ENCODE peak calls at places on chromosomes 11 and 22, in five cellular contexts. F is spleen, M is fibroblast of lung, A is esophagus muscularis mucosa, Z is psoas muscle. C is an unnamed sample.

GRCh38 chr22:29268511-29269229 is 602 bp downstream of the EWSR1 start:
- DNase-seq in F (no peak), Z (peak; percentile 89), A (no peak), M (peak; percentile 78), C (peak; percentile 60)

GRCh38 chr11:86416494-86416893 is 41.8 kb downstream of the CCDC81 start:
- DNase-seq in Z (no peak), F (no peak), M (no peak), A (no peak), C (no peak)

GRCh38 chr22:46090051-46090591 is 60.2 kb upstream of the PPARA start:
- DNase-seq in F (peak; percentile 76), M (no peak), A (no peak), Z (peak; percentile 90), C (peak; percentile 42)

GRCh38 chr11:88169481-88169880 is 5.8 kb downstream of the RAB38 start:
- DNase-seq in Z (no peak), A (no peak), M (peak; percentile 27), F (no peak), C (no peak)

GRCh38 chr22:31346255-31346732 is at the start of gene PATZ1:
- DNase-seq in Z (peak; percentile 86), M (peak; percentile 88), A (no peak), F (peak; percentile 93), C (peak; percentile 85)

GRCh38 chr11:17552392-17553248 is 5.6 kb downstream of the OTOG start:
- DNase-seq in A (no peak), Z (no peak), F (peak; percentile 65), M (no peak), C (peak; percentile 39)

GRCh38 chr11:112118176-112118575 is 31.5 kb downstream of the SDHD start:
- DNase-seq in Z (no peak), M (no peak), A (no peak), F (no peak), C (no peak)

GRCh38 chr11:36817336-36817965 is 219.4 kb upstream of the RAG2 start:
- DNase-seq in F (no peak), M (peak; percentile 24), A (no peak), Z (no peak), C (no peak)

GRCh38 chr22:42368379-42369249 is 63.6 kb downstream of the NFAM1 start:
- DNase-seq in Z (no peak), M (no peak), A (no peak), F (peak; percentile 89), C (peak; percentile 70)

GRCh38 chr11:34262601-34263081 is 95.2 kb downstream of the ABTB2 start:
- DNase-seq in F (no peak), A (no peak), M (no peak), Z (no peak), C (no peak)

GRCh38 chr11:96869207-96869606 is 479.4 kb downstream of the JRKL start:
- DNase-seq in M (peak; percentile 66), Z (no peak), F (no peak), A (no peak), C (no peak)

GRCh38 chr11:48018561-48019229 is 38.3 kb downstream of the PTPRJ start:
- DNase-seq in F (peak; percentile 72), Z (no peak), M (no peak), A (no peak), C (no peak)

GRCh38 chr22:34508797-34509196 is 557.2 kb upstream of the ISX start:
- DNase-seq in A (peak; percentile 57), Z (no peak), M (no peak), F (no peak), C (no peak)

GRCh38 chr22:50306753-50307749 is at the start of gene PLXNB2:
- DNase-seq in F (no peak), M (peak; percentile 87), Z (peak; percentile 88), A (no peak), C (peak; percentile 82)

GRCh38 chr11:34208266-34209135 is 103.1 kb downstream of the NAT10 start:
- DNase-seq in M (no peak), F (no peak), Z (no peak), A (no peak), C (no peak)

GRCh38 chr11:118109231-118109630 is 22.5 kb upstream of the SMIM35 start:
- DNase-seq in Z (peak; percentile 65), M (no peak), F (no peak), A (no peak), C (no peak)

GRCh38 chr11:58900479-58901420 is 38.5 kb upstream of the GLYATL1 start:
- DNase-seq in Z (peak; percentile 78), M (peak; percentile 90), F (peak; percentile 78), A (no peak), C (no peak)

GRCh38 chr11:31870609-31871309 is 59.6 kb upstream of the PAX6 start:
- DNase-seq in M (peak; percentile 50), F (no peak), Z (peak; percentile 53), A (no peak), C (no peak)

GRCh38 chr22:41621099-41621910 is at the start of gene XRCC6:
- DNase-seq in A (peak; percentile 100), F (peak; percentile 91), M (peak; percentile 100), Z (peak; percentile 100), C (peak; percentile 100)

GRCh38 chr11:24963879-24964278 is 467.0 kb downstream of the LUZP2 start:
- DNase-seq in A (no peak), M (peak; percentile 31), Z (no peak), F (no peak), C (no peak)

GRCh38 chr11:13114566-13115465 is 105.7 kb downstream of the RASSF10 start:
- DNase-seq in M (no peak), Z (no peak), A (peak; percentile 78), F (no peak), C (no peak)

GRCh38 chr11:95693298-95693697 is 96.3 kb downstream of the FAM76B start:
- DNase-seq in M (no peak), Z (no peak), F (no peak), A (no peak), C (no peak)

GRCh38 chr11:101880208-101880607 is 34.6 kb upstream of the CEP126 start:
- DNase-seq in A (no peak), M (peak; percentile 82), F (no peak), Z (no peak), C (no peak)

GRCh38 chr11:22991196-22991595 is 130.9 kb upstream of the CCDC179 start:
- DNase-seq in M (no peak), A (no peak), F (no peak), Z (no peak), C (no peak)

GRCh38 chr11:116811194-116811593 is 11.9 kb downstream of the APOA4 start:
- DNase-seq in Z (no peak), M (no peak), F (no peak), A (no peak), C (no peak)

GRCh38 chr11:106875013-106875412 is 143.3 kb downstream of the GUCY1A2 start:
- DNase-seq in A (no peak), M (peak; percentile 28), F (no peak), Z (no peak), C (no peak)

GRCh38 chr11:73585834-73586575 is 11.9 kb downstream of the FAM168A start:
- DNase-seq in M (peak; percentile 22), A (no peak), Z (no peak), F (no peak), C (no peak)

GRCh38 chr22:41739576-41739975 is 40.3 kb downstream of the MEI1 start:
- DNase-seq in Z (no peak), A (no peak), F (no peak), M (no peak), C (no peak)

GRCh38 chr22:45007247-45007945 is 2.4 kb downstream of the PHF21B start:
- DNase-seq in A (no peak), F (no peak), Z (no peak), M (peak; percentile 17), C (no peak)

GRCh38 chr22:17471901-17472566 is 91.3 kb upstream of the SLC25A18 start:
- DNase-seq in M (peak; percentile 46), Z (no peak), A (no peak), F (no peak), C (no peak)

GRCh38 chr11:73983764-73984543 is 1.3 kb upstream of the UCP2 start:
- DNase-seq in A (no peak), M (no peak), Z (peak; percentile 43), F (peak; percentile 49), C (peak; percentile 17)

GRCh38 chr11:1640076-1640946 is 10.7 kb downstream of the KRTAP5-5 start:
- DNase-seq in M (peak; percentile 18), F (peak; percentile 50), A (no peak), Z (no peak), C (no peak)

GRCh38 chr22:27776410-27776958 is 25.1 kb downstream of the MN1 start:
- DNase-seq in M (no peak), Z (no peak), F (no peak), A (no peak), C (no peak)
- H3K27ac ChIP-seq in M (no peak overlapping the region), Z (peak overlapping the region; percentile 94), F (no peak overlapping the region), A (peak overlapping the region; percentile 82), C (peak overlapping the region; percentile 94)

DNA sequence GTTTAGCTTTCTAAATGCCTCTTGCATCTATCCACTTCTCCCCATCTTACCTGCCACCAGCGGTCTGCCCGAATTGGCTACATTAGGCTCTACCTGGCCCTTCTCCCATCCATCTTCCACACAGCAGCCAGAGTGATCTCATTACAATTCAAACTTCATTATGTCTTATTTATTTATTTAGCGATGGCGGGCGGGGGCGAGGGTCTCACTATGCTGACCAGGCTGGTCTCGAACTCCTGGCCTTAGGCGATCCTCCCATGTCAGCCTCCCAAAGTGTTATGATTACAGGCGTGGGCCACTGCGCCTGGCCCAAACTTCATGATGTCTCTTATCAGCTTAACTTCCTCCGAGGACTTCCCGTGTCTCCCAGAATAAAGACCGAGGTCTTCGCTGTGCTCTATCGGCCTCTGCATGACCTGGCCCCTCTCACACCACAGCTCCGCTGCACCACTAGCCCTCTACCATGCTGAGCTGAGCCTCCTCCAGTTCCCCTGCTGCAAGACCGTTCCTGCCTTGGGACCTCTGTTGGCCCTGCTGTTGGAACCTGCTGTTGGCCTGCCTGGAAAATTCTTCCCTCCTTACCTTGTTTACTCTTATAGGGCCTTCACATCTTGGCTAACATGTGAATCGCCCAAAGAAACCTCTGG is 870 bp upstream of the CTTN start:
- DNase-seq in A (no peak), Z (no peak), F (no peak), M (peak; percentile 29), C (no peak)
- H3K4me3 ChIP-seq in A (peak overlapping the region; percentile 93), Z (peak overlapping the region; percentile 79), F (peak overlapping the region; percentile 60), M (peak overlapping the region; percentile 68), C (peak overlapping the region; percentile 85)

GRCh38 chr11:66591175-66591574 is 1.7 kb downstream of the CCDC87 start:
- DNase-seq in Z (no peak), M (no peak), A (no peak), F (no peak), C (no peak)
- H3K4me1 ChIP-seq in Z (peaks cover 15% of the 10 kb centered on the region), M (no peaks in the 10 kb centered on the region), A (peaks cover 36% of the 10 kb centered on the region), F (peaks cover 37% of the 10 kb centered on the region), C (peaks cover 33% of the 10 kb centered on the region)

GRCh38 chr11:61892085-61892370 is 683 bp upstream of the FADS3 start:
- DNase-seq in Z (no peak), F (no peak), A (no peak), M (no peak), C (no peak)
- H3K27ac ChIP-seq in Z (peak overlapping the region; percentile 87), F (peak overlapping the region; percentile 83), A (peak overlapping the region; percentile 94), M (no peak overlapping the region), C (peak overlapping the region; percentile 87)

DNA sequence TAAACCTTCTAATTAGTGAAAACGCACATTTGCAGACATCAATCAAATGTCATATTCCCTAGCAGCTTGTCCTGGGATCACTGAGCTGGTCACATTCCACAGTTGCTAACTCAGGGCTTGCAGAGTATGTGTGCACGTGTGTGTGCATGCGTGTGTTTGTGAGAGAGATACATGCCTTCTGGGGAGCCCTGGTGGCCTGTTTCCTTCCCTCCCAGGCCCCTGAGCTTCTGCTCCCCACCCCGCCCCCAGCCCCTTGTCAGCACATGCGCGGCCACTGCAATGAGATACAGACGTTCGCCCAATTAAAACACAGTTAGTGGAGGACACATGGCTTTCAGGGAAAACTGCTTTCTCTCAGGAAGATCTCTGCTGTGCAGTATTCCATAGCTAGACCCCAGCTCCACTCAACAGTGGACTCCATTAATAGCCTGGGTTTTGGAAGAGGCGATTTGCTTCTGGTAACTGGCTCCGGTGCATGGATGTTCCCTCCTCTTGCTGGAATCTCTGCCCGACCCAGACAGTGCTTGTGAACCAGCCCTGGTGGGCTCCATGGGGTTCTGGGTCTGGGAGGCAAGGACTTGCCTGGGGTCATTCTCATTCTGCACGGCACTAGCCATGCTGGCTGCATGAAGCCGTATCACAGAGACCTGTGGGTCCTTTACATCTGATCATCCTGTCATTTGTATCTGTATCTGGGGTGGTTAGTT is 17.8 kb downstream of the LRP5 start:
- DNase-seq in F (no peak), A (no peak), M (peak; percentile 47), Z (no peak), C (no peak)
- H3K4me3 ChIP-seq in F (no peak overlapping the region), A (no peak overlapping the region), M (no peak overlapping the region), Z (no peak overlapping the region), C (no peak overlapping the region)